ENCODE peak calls at places on chromosomes 7 and 10, in six cellular contexts. Z is activated B cell treated with CpG ODN at 0.5 μM for 24 hours, P is NCI-H510A, O is putamen, M is bronchial epithelial cell, W is DMS153. R is an unnamed sample.

GRCh38 chr7:142445019-142445686 is 187.3 kb upstream of the PRSS58 start:
- DNase-seq in O (no peak), P (no peak), Z (no peak), W (no peak), M (no peak), R (no peak)

GRCh38 chr7:22110227-22110839 is 164.6 kb upstream of the CDCA7L start:
- DNase-seq in Z (no peak), W (peak; percentile 57), O (peak; percentile 97), M (peak; percentile 75), P (peak; percentile 46), R (no peak)

GRCh38 chr7:136687693-136688322 is 180.6 kb upstream of the CHRM2 start:
- DNase-seq in O (no peak), W (no peak), P (no peak), M (peak; percentile 27), Z (no peak), R (peak; percentile 6)

GRCh38 chr7:91041901-91042457 is 222.3 kb upstream of the FZD1 start:
- DNase-seq in M (no peak), Z (no peak), W (no peak), P (no peak), O (peak; percentile 69), R (no peak)

GRCh38 chr10:127417686-127418415 is 131.3 kb upstream of the NPS start:
- DNase-seq in O (no peak), M (no peak), W (no peak), Z (no peak), P (no peak), R (no peak)

GRCh38 chr10:46547881-46548780 is 8.3 kb downstream of the GPRIN2 start:
- DNase-seq in W (no peak), P (no peak), O (no peak), Z (peak; percentile 13), M (no peak), R (peak; percentile 4)

GRCh38 chr7:1361756-1362125 is 97.5 kb downstream of the MICALL2 start:
- DNase-seq in P (no peak), O (no peak), W (no peak), Z (no peak), M (no peak), R (no peak)

GRCh38 chr10:17025444-17026295 is 103.9 kb downstream of the CUBN start:
- DNase-seq in P (no peak), Z (no peak), M (peak; percentile 94), O (no peak), W (no peak), R (no peak)

GRCh38 chr10:101744267-101744666 is 31.6 kb downstream of the FGF8 start:
- DNase-seq in P (no peak), W (no peak), M (no peak), O (no peak), Z (no peak), R (no peak)

GRCh38 chr7:47582748-47583740 is 1.1 kb upstream of the TNS3 start:
- DNase-seq in Z (no peak), P (no peak), M (no peak), O (no peak), W (no peak), R (no peak)

GRCh38 chr10:132428486-132428885 is 31.5 kb downstream of the PWWP2B start:
- DNase-seq in O (no peak), W (no peak), Z (no peak), M (no peak), P (no peak), R (peak; percentile 45)

GRCh38 chr7:55568613-55569268 is 3.6 kb downstream of the VOPP1 start:
- DNase-seq in M (no peak), O (no peak), P (no peak), Z (no peak), W (no peak), R (no peak)